ENCODE peak calls at places on chromosomes 1 and 21, in nine cellular contexts. C is GM23338, J is GM23248, N is SK-N-SH, B is MM.1S, A is OCI-LY7, P is HCT116, F is PC-3, D is neural progenitor cell. X is an unnamed sample.

GRCh38 chr1:228010921-228011320 is 4.1 kb downstream of the WNT3A start:
- DNase-seq in C (no peak), J (no peak), N (no peak), B (no peak), A (no peak), P (no peak), F (no peak), D (no peak), X (no peak)

GRCh38 chr1:58718435-58718834 is 18.6 kb upstream of the MYSM1 start:
- DNase-seq in C (no peak), J (peak; percentile 18), N (peak; percentile 58), B (no peak), A (no peak), P (no peak), F (no peak), D (no peak), X (no peak)

GRCh38 chr1:27525296-27526271 is 35.6 kb upstream of the WASF2 start:
- DNase-seq in C (peak; percentile 90), J (peak; percentile 58), N (no peak), B (no peak), A (peak; percentile 87), P (no peak), F (no peak), D (peak; percentile 72), X (peak; percentile 92)

GRCh38 chr1:197807216-197807615 is 31.9 kb upstream of the DENND1B start:
- DNase-seq in C (no peak), J (no peak), N (no peak), B (peak; percentile 91), A (no peak), P (no peak), F (no peak), D (no peak), X (no peak)

GRCh38 chr21:39114871-39115658 is 68.2 kb downstream of the PSMG1 start:
- DNase-seq in C (no peak), J (peak; percentile 74), N (no peak), B (no peak), A (no peak), P (no peak), F (peak; percentile 66), D (no peak), X (no peak)

GRCh38 chr1:203686091-203686632 is 59.5 kb downstream of the ATP2B4 start:
- DNase-seq in C (no peak), J (peak; percentile 30), N (peak; percentile 60), B (no peak), A (no peak), P (no peak), F (peak; percentile 60), D (no peak), X (peak; percentile 51)

GRCh38 chr21:38380391-38381137 is 117.7 kb downstream of the ERG start:
- DNase-seq in C (peak; percentile 12), J (peak; percentile 55), N (peak; percentile 40), B (no peak), A (no peak), P (no peak), F (peak; percentile 52), D (no peak), X (no peak)

GRCh38 chr21:46113497-46114176 is 15.7 kb downstream of the COL6A2 start:
- DNase-seq in C (no peak), J (no peak), N (peak; percentile 14), B (no peak), A (no peak), P (no peak), F (no peak), D (no peak), X (no peak)

GRCh38 chr1:47686731-47687617 is 249.1 kb downstream of the FOXD2 start:
- DNase-seq in C (peak; percentile 64), J (no peak), N (no peak), B (no peak), A (no peak), P (no peak), F (no peak), D (no peak), X (no peak)

GRCh38 chr1:118788372-118788955 is 199.7 kb downstream of the TBX15 start:
- DNase-seq in C (no peak), J (peak; percentile 83), N (no peak), B (no peak), A (no peak), P (no peak), F (peak; percentile 73), D (no peak), X (peak; percentile 7)

GRCh38 chr1:41152622-41153044 is 89.5 kb downstream of the SCMH1 start:
- DNase-seq in C (no peak), J (peak; percentile 94), N (no peak), B (no peak), A (no peak), P (no peak), F (peak; percentile 96), D (no peak), X (no peak)

GRCh38 chr1:84722794-84723193 is 32.5 kb upstream of the SSX2IP start:
- DNase-seq in C (no peak), J (peak; percentile 77), N (no peak), B (no peak), A (no peak), P (no peak), F (no peak), D (no peak), X (no peak)

DNA sequence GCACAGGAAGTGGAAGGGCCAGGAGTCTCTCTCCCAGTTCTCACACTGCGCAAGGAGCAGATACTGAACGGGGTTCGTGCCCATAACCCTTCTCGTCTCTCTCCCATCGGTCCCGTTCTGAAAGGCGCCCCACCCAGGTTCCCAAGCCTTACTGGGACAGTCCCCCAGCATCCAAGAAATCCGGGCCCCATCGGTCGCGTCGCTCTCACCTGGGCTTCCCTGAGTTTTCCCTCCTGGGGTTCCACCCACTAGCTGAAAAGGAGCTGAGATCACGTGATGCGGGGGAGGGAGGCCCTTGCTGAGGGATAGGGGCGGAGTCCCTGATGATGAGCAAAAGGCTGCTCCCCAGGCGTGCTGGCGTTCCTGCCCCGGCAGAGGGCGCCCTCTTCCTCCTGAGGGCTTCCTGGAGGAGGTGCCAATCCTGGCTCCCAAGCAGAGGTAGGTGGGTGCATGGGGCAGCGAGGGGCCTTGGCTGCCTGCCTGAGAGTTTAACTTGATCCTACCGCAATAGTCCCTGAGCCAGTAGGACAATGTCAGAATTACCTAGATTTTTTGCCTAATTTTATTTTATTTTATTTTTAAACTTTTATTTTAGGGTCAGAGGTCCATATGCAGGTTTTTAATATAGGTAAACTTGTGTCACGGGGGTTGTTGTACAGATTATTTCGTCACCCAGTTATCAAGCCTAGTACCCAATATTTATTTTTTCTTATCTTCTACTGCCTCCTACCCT is at the start of gene SPOCD1:
- DNase-seq in C (peak; percentile 98), J (peak; percentile 93), N (peak; percentile 64), B (peak; percentile 93), A (peak; percentile 87), P (peak; percentile 83), F (peak; percentile 86), D (peak; percentile 91), X (peak; percentile 95)
- H3K4me3 ChIP-seq in C (peak within 1 kb of the TSS; percentile 61), J (peak within 1 kb of the TSS; percentile 34), N (peak within 1 kb of the TSS; percentile 47), B (peak within 1 kb of the TSS; percentile 16), A (peak within 1 kb of the TSS; percentile 27), P (peak within 1 kb of the TSS; percentile 60), F (peak within 1 kb of the TSS; percentile 38), D (peak within 1 kb of the TSS; percentile 37), X (no peak within 1 kb of the TSS)

GRCh38 chr1:54811066-54811465 is 9.9 kb upstream of the TTC22 start:
- DNase-seq in C (no peak), J (no peak), N (no peak), B (no peak), A (no peak), P (no peak), F (no peak), D (no peak), X (no peak)
- TF ChIP-seq EZH2phosphoT487 in C (no peak), J (no peak), N (no peak), B (no peak), A (no peak), P (no peak), F (no peak), D (no peak), X (no peak)

GRCh38 chr1:159829822-159830455 is 3.3 kb downstream of the SLAMF8 start:
- DNase-seq in C (no peak), J (peak; percentile 87), N (no peak), B (no peak), A (no peak), P (no peak), F (no peak), D (no peak), X (peak; percentile 28)
- H3K27ac ChIP-seq in C (no peak overlapping the region), J (peak overlapping the region; percentile 51), N (no peak overlapping the region), B (no peak overlapping the region), A (no peak overlapping the region), P (no peak overlapping the region), F (no peak overlapping the region), D (no peak overlapping the region), X (no peak overlapping the region)

GRCh38 chr1:59971464-59971911 is 44.9 kb upstream of the CYP2J2 start:
- DNase-seq in C (peak; percentile 86), J (peak; percentile 79), N (peak; percentile 88), B (peak; percentile 30), A (peak; percentile 20), P (peak; percentile 39), F (peak; percentile 76), D (peak; percentile 82), X (peak; percentile 84)
- H3K4me3 ChIP-seq in C (peak overlapping the region; percentile 51), J (no peak overlapping the region), N (peak overlapping the region; percentile 42), B (no peak overlapping the region), A (no peak overlapping the region), P (no peak overlapping the region), F (peak overlapping the region; percentile 48), D (no peak overlapping the region), X (no peak overlapping the region)

DNA sequence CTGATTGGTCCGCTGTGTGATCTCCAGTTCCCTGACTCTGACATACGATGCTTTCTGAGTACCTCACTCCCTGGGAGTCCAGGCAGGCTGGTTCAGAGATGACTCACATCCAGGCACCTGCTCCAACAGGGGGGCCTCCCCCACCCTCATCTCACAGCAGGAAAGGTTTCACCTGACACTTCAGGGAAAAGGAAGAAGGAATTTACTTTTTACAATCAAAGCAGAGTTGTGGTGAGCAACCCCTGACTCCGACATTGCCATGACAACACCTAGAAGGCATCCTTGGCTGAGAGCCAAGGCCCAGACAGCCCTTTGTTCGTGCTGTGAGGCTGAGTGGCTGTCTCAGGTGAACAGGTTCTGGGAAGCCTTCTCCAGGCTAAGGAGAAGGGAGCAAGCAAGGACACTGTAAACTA is 164.6 kb upstream of the GJB5 start:
- DNase-seq in C (peak; percentile 54), J (peak; percentile 16), N (peak; percentile 43), B (no peak), A (no peak), P (peak; percentile 19), F (peak; percentile 85), D (peak; percentile 33), X (peak; percentile 87)
- TF ChIP-seq EZH2phosphoT487 in C (no peak), J (no peak), N (no peak), B (no peak), A (no peak), P (no peak), F (no peak), D (no peak), X (no peak)

X was measured in hepatocyte.